ENCODE peak calls at places on chromosomes 3 and 15, in seven cellular contexts. One of them, this sample, is unnamed.

GRCh38 chr3:41900265-41900664 is 61.6 kb downstream of the ULK4 start:
- DNase-seq in AG09309: no peak
- DNase-seq in foreskin fibroblast: peak
- DNase-seq in AG04450: no peak
- DNase-seq in astrocyte of the spinal cord: peak
- DNase-seq in SJCRH30: no peak
- DNase-seq in Peyer's patch: no peak
- DNase-seq in this sample: no peak

GRCh38 chr3:130658666-130659065 is 88.0 kb downstream of the PIK3R4 start:
- DNase-seq in AG09309: peak
- DNase-seq in foreskin fibroblast: peak
- DNase-seq in AG04450: no peak
- DNase-seq in astrocyte of the spinal cord: peak
- DNase-seq in SJCRH30: peak
- DNase-seq in Peyer's patch: no peak
- DNase-seq in this sample: no peak

GRCh38 chr15:67194171-67195114 is 60.0 kb downstream of the AAGAB start:
- DNase-seq in AG09309: no peak
- DNase-seq in foreskin fibroblast: no peak
- DNase-seq in AG04450: no peak
- DNase-seq in astrocyte of the spinal cord: no peak
- DNase-seq in SJCRH30: no peak
- DNase-seq in Peyer's patch: peak
- DNase-seq in this sample: no peak

GRCh38 chr3:40186508-40186907 is 123.0 kb upstream of the EIF1B start:
- DNase-seq in AG09309: no peak
- DNase-seq in foreskin fibroblast: no peak
- DNase-seq in AG04450: no peak
- DNase-seq in astrocyte of the spinal cord: no peak
- DNase-seq in SJCRH30: no peak
- DNase-seq in Peyer's patch: no peak
- DNase-seq in this sample: no peak

GRCh38 chr3:8848696-8849131 is 79.3 kb upstream of the OXTR start:
- DNase-seq in AG09309: no peak
- DNase-seq in foreskin fibroblast: peak
- DNase-seq in AG04450: no peak
- DNase-seq in astrocyte of the spinal cord: peak
- DNase-seq in SJCRH30: no peak
- DNase-seq in Peyer's patch: no peak
- DNase-seq in this sample: no peak

GRCh38 chr3:98008751-98009373 is 26.3 kb downstream of the GABRR3 start:
- DNase-seq in AG09309: no peak
- DNase-seq in foreskin fibroblast: no peak
- DNase-seq in AG04450: no peak
- DNase-seq in astrocyte of the spinal cord: no peak
- DNase-seq in SJCRH30: no peak
- DNase-seq in Peyer's patch: no peak
- DNase-seq in this sample: no peak

GRCh38 chr3:51940648-51941421 is 869 bp downstream of the RRP9 start:
- DNase-seq in AG09309: no peak
- DNase-seq in foreskin fibroblast: no peak
- DNase-seq in AG04450: no peak
- DNase-seq in astrocyte of the spinal cord: no peak
- DNase-seq in SJCRH30: no peak
- DNase-seq in Peyer's patch: no peak
- DNase-seq in this sample: no peak

GRCh38 chr3:33956211-33956610 is 157.8 kb downstream of the PDCD6IP start:
- DNase-seq in AG09309: no peak
- DNase-seq in foreskin fibroblast: no peak
- DNase-seq in AG04450: no peak
- DNase-seq in astrocyte of the spinal cord: no peak
- DNase-seq in SJCRH30: no peak
- DNase-seq in Peyer's patch: no peak
- DNase-seq in this sample: no peak

GRCh38 chr3:108153451-108153981 is 62.7 kb upstream of the CD47 start:
- DNase-seq in AG09309: no peak
- DNase-seq in foreskin fibroblast: peak
- DNase-seq in AG04450: peak
- DNase-seq in astrocyte of the spinal cord: peak
- DNase-seq in SJCRH30: peak
- DNase-seq in Peyer's patch: no peak
- DNase-seq in this sample: no peak

GRCh38 chr15:75732809-75733451 is 20.3 kb upstream of the CSPG4 start:
- DNase-seq in AG09309: no peak
- DNase-seq in foreskin fibroblast: peak
- DNase-seq in AG04450: no peak
- DNase-seq in astrocyte of the spinal cord: peak
- DNase-seq in SJCRH30: peak
- DNase-seq in Peyer's patch: peak
- DNase-seq in this sample: peak

GRCh38 chr3:56428667-56429066 is 39.6 kb downstream of the ERC2 start:
- DNase-seq in AG09309: no peak
- DNase-seq in foreskin fibroblast: no peak
- DNase-seq in AG04450: no peak
- DNase-seq in astrocyte of the spinal cord: no peak
- DNase-seq in SJCRH30: no peak
- DNase-seq in Peyer's patch: no peak
- DNase-seq in this sample: no peak

GRCh38 chr15:87712211-87712610 is 544.3 kb downstream of the NTRK3 start:
- DNase-seq in AG09309: no peak
- DNase-seq in foreskin fibroblast: no peak
- DNase-seq in AG04450: no peak
- DNase-seq in astrocyte of the spinal cord: no peak
- DNase-seq in SJCRH30: peak
- DNase-seq in Peyer's patch: no peak
- DNase-seq in this sample: no peak

GRCh38 chr15:72481015-72481659 is 7.0 kb downstream of the ARIH1 start:
- DNase-seq in AG09309: no peak
- DNase-seq in foreskin fibroblast: no peak
- DNase-seq in AG04450: no peak
- DNase-seq in astrocyte of the spinal cord: no peak
- DNase-seq in SJCRH30: no peak
- DNase-seq in Peyer's patch: no peak
- DNase-seq in this sample: no peak

GRCh38 chr3:38457111-38458003 is 3.7 kb downstream of the ACVR2B start:
- DNase-seq in AG09309: no peak
- DNase-seq in foreskin fibroblast: no peak
- DNase-seq in AG04450: no peak
- DNase-seq in astrocyte of the spinal cord: peak
- DNase-seq in SJCRH30: no peak
- DNase-seq in Peyer's patch: no peak
- DNase-seq in this sample: no peak

GRCh38 chr3:126865736-126866135 is 117.2 kb upstream of the PLXNA1 start:
- DNase-seq in AG09309: no peak
- DNase-seq in foreskin fibroblast: no peak
- DNase-seq in AG04450: no peak
- DNase-seq in astrocyte of the spinal cord: no peak
- DNase-seq in SJCRH30: no peak
- DNase-seq in Peyer's patch: no peak
- DNase-seq in this sample: no peak

GRCh38 chr15:81161215-81161673 is 27.2 kb downstream of the CFAP161 start:
- DNase-seq in AG09309: no peak
- DNase-seq in foreskin fibroblast: no peak
- DNase-seq in AG04450: no peak
- DNase-seq in astrocyte of the spinal cord: no peak
- DNase-seq in SJCRH30: no peak
- DNase-seq in Peyer's patch: no peak
- DNase-seq in this sample: no peak

GRCh38 chr3:58536501-58537411 is at the start of gene ACOX2:
- DNase-seq in AG09309: peak
- DNase-seq in foreskin fibroblast: peak
- DNase-seq in AG04450: no peak
- DNase-seq in astrocyte of the spinal cord: peak
- DNase-seq in SJCRH30: no peak
- DNase-seq in Peyer's patch: peak
- DNase-seq in this sample: no peak

GRCh38 chr3:71444028-71444860 is 139.3 kb downstream of the FOXP1 start:
- DNase-seq in AG09309: no peak
- DNase-seq in foreskin fibroblast: peak
- DNase-seq in AG04450: peak
- DNase-seq in astrocyte of the spinal cord: peak
- DNase-seq in SJCRH30: no peak
- DNase-seq in Peyer's patch: no peak
- DNase-seq in this sample: peak

GRCh38 chr3:73680696-73681095 is 56.0 kb upstream of the PDZRN3 start:
- DNase-seq in AG09309: no peak
- DNase-seq in foreskin fibroblast: no peak
- DNase-seq in AG04450: no peak
- DNase-seq in astrocyte of the spinal cord: no peak
- DNase-seq in SJCRH30: no peak
- DNase-seq in Peyer's patch: no peak
- DNase-seq in this sample: no peak

GRCh38 chr15:92161039-92161670 is 232.5 kb upstream of the ST8SIA2 start:
- DNase-seq in AG09309: no peak
- DNase-seq in foreskin fibroblast: no peak
- DNase-seq in AG04450: no peak
- DNase-seq in astrocyte of the spinal cord: no peak
- DNase-seq in SJCRH30: no peak
- DNase-seq in Peyer's patch: no peak
- DNase-seq in this sample: no peak

GRCh38 chr3:46719735-46720271 is 2.1 kb upstream of the PRSS50 start:
- DNase-seq in AG09309: no peak
- DNase-seq in foreskin fibroblast: no peak
- DNase-seq in AG04450: no peak
- DNase-seq in astrocyte of the spinal cord: no peak
- DNase-seq in SJCRH30: no peak
- DNase-seq in Peyer's patch: peak
- DNase-seq in this sample: no peak

GRCh38 chr3:37814547-37814946 is 47.1 kb upstream of the CTDSPL start:
- DNase-seq in AG09309: no peak
- DNase-seq in foreskin fibroblast: no peak
- DNase-seq in AG04450: no peak
- DNase-seq in astrocyte of the spinal cord: peak
- DNase-seq in SJCRH30: no peak
- DNase-seq in Peyer's patch: no peak
- DNase-seq in this sample: no peak

GRCh38 chr3:106566277-106566676 is 697.5 kb upstream of the CBLB start:
- DNase-seq in AG09309: no peak
- DNase-seq in foreskin fibroblast: no peak
- DNase-seq in AG04450: no peak
- DNase-seq in astrocyte of the spinal cord: no peak
- DNase-seq in SJCRH30: no peak
- DNase-seq in Peyer's patch: no peak
- DNase-seq in this sample: no peak

GRCh38 chr3:52633786-52634185 is 51.9 kb downstream of the PBRM1 start:
- DNase-seq in AG09309: no peak
- DNase-seq in foreskin fibroblast: no peak
- DNase-seq in AG04450: no peak
- DNase-seq in astrocyte of the spinal cord: peak
- DNase-seq in SJCRH30: no peak
- DNase-seq in Peyer's patch: no peak
- DNase-seq in this sample: no peak

GRCh38 chr3:186365202-186365974 is 3.4 kb upstream of the DGKG start:
- DNase-seq in AG09309: no peak
- DNase-seq in foreskin fibroblast: no peak
- DNase-seq in AG04450: no peak
- DNase-seq in astrocyte of the spinal cord: peak
- DNase-seq in SJCRH30: no peak
- DNase-seq in Peyer's patch: no peak
- DNase-seq in this sample: no peak

GRCh38 chr15:60727260-60727659 is 248.3 kb upstream of the ICE2 start:
- DNase-seq in AG09309: no peak
- DNase-seq in foreskin fibroblast: no peak
- DNase-seq in AG04450: no peak
- DNase-seq in astrocyte of the spinal cord: no peak
- DNase-seq in SJCRH30: no peak
- DNase-seq in Peyer's patch: no peak
- DNase-seq in this sample: no peak

GRCh38 chr15:31442203-31443090 is 115.8 kb downstream of the KLF13 start:
- DNase-seq in AG09309: peak
- DNase-seq in foreskin fibroblast: peak
- DNase-seq in AG04450: peak
- DNase-seq in astrocyte of the spinal cord: peak
- DNase-seq in SJCRH30: peak
- DNase-seq in Peyer's patch: no peak
- DNase-seq in this sample: peak

DNA sequence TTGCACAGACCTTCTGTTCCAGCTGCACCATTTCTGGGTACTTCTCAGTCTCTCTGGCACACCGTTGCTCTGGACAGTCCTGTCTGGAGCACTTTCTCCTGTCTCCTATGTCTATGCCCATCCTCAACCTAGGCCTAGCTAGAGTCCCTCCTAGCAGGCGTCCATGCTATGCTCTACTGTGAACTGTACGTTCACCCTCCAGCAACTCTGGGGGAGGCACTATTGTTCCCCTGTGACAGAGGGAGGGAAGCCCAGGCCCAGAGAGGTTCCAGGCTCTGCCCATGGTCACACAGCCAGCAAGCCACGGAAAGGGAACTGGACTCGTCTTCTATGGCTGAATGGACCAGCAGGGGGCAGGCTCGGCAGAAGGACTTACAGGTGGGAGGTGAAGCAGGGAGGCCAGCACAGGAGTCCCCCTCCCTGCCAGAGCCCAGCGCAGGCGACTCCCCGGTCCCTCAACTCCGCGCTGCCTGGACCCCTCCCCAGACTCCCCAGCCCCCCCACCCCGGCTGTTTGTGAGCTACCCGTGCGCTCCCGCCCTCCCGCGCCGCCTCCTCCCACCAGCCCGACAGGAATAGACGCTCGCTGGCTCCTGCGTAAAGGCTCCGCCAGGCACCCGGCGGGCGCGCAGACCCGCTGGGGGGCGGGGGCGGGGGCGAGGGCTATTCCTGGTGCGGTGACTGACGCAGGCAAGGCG is 1.7 kb upstream of the LINGO1 start:
- DNase-seq in AG09309: no peak
- DNase-seq in foreskin fibroblast: peak
- DNase-seq in AG04450: no peak
- DNase-seq in astrocyte of the spinal cord: peak
- DNase-seq in SJCRH30: peak
- DNase-seq in Peyer's patch: peak
- DNase-seq in this sample: no peak
- H3K4me3 ChIP-seq in AG09309: no peak
- H3K4me3 ChIP-seq in foreskin fibroblast: no peak
- H3K4me3 ChIP-seq in AG04450: no peak
- H3K4me3 ChIP-seq in astrocyte of the spinal cord: no peak
- H3K4me3 ChIP-seq in SJCRH30: no peak
- H3K4me3 ChIP-seq in Peyer's patch: no peak
- H3K4me3 ChIP-seq in this sample: no peak

GRCh38 chr3:167772992-167773391 is 37.5 kb downstream of the SERPINI1 start:
- DNase-seq in AG09309: no peak
- DNase-seq in foreskin fibroblast: no peak
- DNase-seq in AG04450: no peak
- DNase-seq in astrocyte of the spinal cord: no peak
- DNase-seq in SJCRH30: no peak
- DNase-seq in Peyer's patch: no peak
- DNase-seq in this sample: no peak
- H3K4me3 ChIP-seq in AG09309: no peak
- H3K4me3 ChIP-seq in foreskin fibroblast: no peak
- H3K4me3 ChIP-seq in AG04450: no peak
- H3K4me3 ChIP-seq in astrocyte of the spinal cord: no peak
- H3K4me3 ChIP-seq in SJCRH30: no peak
- H3K4me3 ChIP-seq in Peyer's patch: no peak
- H3K4me3 ChIP-seq in this sample: no peak

GRCh38 chr3:22491326-22491725 is 711.8 kb upstream of the UBE2E2 start:
- DNase-seq in AG09309: no peak
- DNase-seq in foreskin fibroblast: no peak
- DNase-seq in AG04450: no peak
- DNase-seq in astrocyte of the spinal cord: no peak
- DNase-seq in SJCRH30: no peak
- DNase-seq in Peyer's patch: no peak
- DNase-seq in this sample: no peak
- H3K4me3 ChIP-seq in AG09309: no peak
- H3K4me3 ChIP-seq in foreskin fibroblast: no peak
- H3K4me3 ChIP-seq in AG04450: no peak
- H3K4me3 ChIP-seq in astrocyte of the spinal cord: no peak
- H3K4me3 ChIP-seq in SJCRH30: no peak
- H3K4me3 ChIP-seq in Peyer's patch: no peak
- H3K4me3 ChIP-seq in this sample: no peak

GRCh38 chr15:95394186-95395067 is 936.1 kb upstream of the NR2F2 start:
- DNase-seq in AG09309: no peak
- DNase-seq in foreskin fibroblast: no peak
- DNase-seq in AG04450: peak
- DNase-seq in astrocyte of the spinal cord: peak
- DNase-seq in SJCRH30: no peak
- DNase-seq in Peyer's patch: no peak
- DNase-seq in this sample: no peak
- H3K4me3 ChIP-seq in AG09309: no peak
- H3K4me3 ChIP-seq in foreskin fibroblast: no peak
- H3K4me3 ChIP-seq in AG04450: no peak
- H3K4me3 ChIP-seq in astrocyte of the spinal cord: no peak
- H3K4me3 ChIP-seq in SJCRH30: no peak
- H3K4me3 ChIP-seq in Peyer's patch: no peak
- H3K4me3 ChIP-seq in this sample: no peak

This sample was measured in RWPE2.